ENCODE peak calls at places on chromosomes 12 and 14, in seven cellular contexts. R is AG10803, K is astrocyte of the spinal cord, L is heart right ventricle, H is fibroblast of lung, C is upper lobe of right lung, W is left ventricle myocardium inferior. F is an unnamed sample.
A peak's percentile ranks its signal among the peaks of the same experiment; 100 is the strongest.

GRCh38 chr12:67410667-67411067 is 141.5 kb downstream of the CAND1 start:
- DNase-seq in R (no peak), K (no peak), L (no peak), H (no peak), C (no peak), W (no peak), F (peak; percentile 32)

GRCh38 chr12:48820406-48820805 is 2.1 kb downstream of the CACNB3 start:
- DNase-seq in R (no peak), K (no peak), L (no peak), H (no peak), C (no peak), W (no peak), F (no peak)

GRCh38 chr14:21092147-21093011 is 6.1 kb downstream of the ZNF219 start:
- DNase-seq in R (peak; percentile 59), K (peak; percentile 67), L (peak; percentile 90), H (peak; percentile 70), C (peak; percentile 93), W (peak; percentile 84), F (peak; percentile 85)

GRCh38 chr12:3523058-3523457 is 32.1 kb downstream of the PRMT8 start:
- DNase-seq in R (no peak), K (no peak), L (no peak), H (peak; percentile 22), C (no peak), W (no peak), F (peak; percentile 6)

GRCh38 chr14:69858801-69859200 is 20.4 kb upstream of the SMOC1 start:
- DNase-seq in R (no peak), K (no peak), L (no peak), H (no peak), C (no peak), W (no peak), F (no peak)

GRCh38 chr14:56339855-56340701 is 221.9 kb downstream of the PELI2 start:
- DNase-seq in R (peak; percentile 96), K (peak; percentile 89), L (peak; percentile 73), H (peak; percentile 97), C (peak; percentile 81), W (peak; percentile 74), F (peak; percentile 96)

GRCh38 chr12:21881950-21882349 is 59.3 kb downstream of the ABCC9 start:
- DNase-seq in R (no peak), K (no peak), L (peak; percentile 20), H (no peak), C (no peak), W (peak; percentile 41), F (no peak)

GRCh38 chr12:12757121-12757520 is 28.3 kb upstream of the APOLD1 start:
- DNase-seq in R (no peak), K (no peak), L (no peak), H (no peak), C (no peak), W (no peak), F (no peak)

GRCh38 chr14:86038401-86038985 is 508.5 kb downstream of the FLRT2 start:
- DNase-seq in R (peak; percentile 39), K (peak; percentile 49), L (peak; percentile 9), H (peak; percentile 71), C (peak; percentile 65), W (no peak), F (peak; percentile 14)

GRCh38 chr14:95683793-95684192 is 2.4 kb upstream of the TCL1B start:
- DNase-seq in R (no peak), K (no peak), L (no peak), H (no peak), C (no peak), W (no peak), F (no peak)
- TF ChIP-seq CTCF in R (peak; percentile 48), K (no peak), L (no peak), H (peak; percentile 20), C (peak; percentile 58), W (peak; percentile 44), F (peak; percentile 42)

GRCh38 chr12:30796891-30797371 is 42.2 kb upstream of the CAPRIN2 start:
- DNase-seq in R (peak; percentile 33), K (peak; percentile 45), L (no peak), H (peak; percentile 30), C (no peak), W (no peak), F (peak; percentile 57)

GRCh38 chr12:30796508-30796780 is 41.7 kb upstream of the CAPRIN2 start:
- DNase-seq in R (peak; percentile 46), K (peak; percentile 81), L (peak; percentile 21), H (peak; percentile 71), C (no peak), W (no peak), F (peak; percentile 82)

GRCh38 chr12:30795410-30795659 is 40.6 kb upstream of the CAPRIN2 start:
- DNase-seq in R (no peak), K (peak; percentile 91), L (no peak), H (no peak), C (no peak), W (no peak), F (no peak)

GRCh38 chr12:30794591-30795409 is 40.0 kb upstream of the CAPRIN2 start:
- DNase-seq in R (peak; percentile 68), K (peak; percentile 97), L (no peak), H (peak; percentile 67), C (no peak), W (no peak), F (peak; percentile 73)

GRCh38 chr12:30795660-30796507 is 41.1 kb upstream of the CAPRIN2 start:
- DNase-seq in R (peak; percentile 75), K (peak; percentile 92), L (peak; percentile 51), H (peak; percentile 70), C (peak; percentile 77), W (peak; percentile 51), F (peak; percentile 92)
- H3K4me3 ChIP-seq in R (peak overlapping the region; percentile 79), K (peak overlapping the region; percentile 52), L (peak overlapping the region; percentile 59), H (peak overlapping the region; percentile 51), C (peak overlapping the region; percentile 57), W (peak overlapping the region; percentile 76), F (peak overlapping the region; percentile 68)

GRCh38 chr12:44002607-44003006 is 166.7 kb downstream of the TMEM117 start:
- DNase-seq in R (no peak), K (no peak), L (no peak), H (no peak), C (no peak), W (no peak), F (no peak)

GRCh38 chr12:44003721-44004120 is 167.8 kb downstream of the TMEM117 start:
- DNase-seq in R (no peak), K (no peak), L (no peak), H (no peak), C (no peak), W (no peak), F (no peak)

GRCh38 chr12:44000309-44000952 is 164.6 kb downstream of the TMEM117 start:
- DNase-seq in R (peak; percentile 55), K (peak; percentile 6), L (no peak), H (peak; percentile 39), C (no peak), W (no peak), F (peak; percentile 13)
- TF ChIP-seq CTCF in R (peak; percentile 70), K (peak; percentile 56), L (peak; percentile 41), H (peak; percentile 63), C (peak; percentile 51), W (peak; percentile 58), F (peak; percentile 80)

DNA sequence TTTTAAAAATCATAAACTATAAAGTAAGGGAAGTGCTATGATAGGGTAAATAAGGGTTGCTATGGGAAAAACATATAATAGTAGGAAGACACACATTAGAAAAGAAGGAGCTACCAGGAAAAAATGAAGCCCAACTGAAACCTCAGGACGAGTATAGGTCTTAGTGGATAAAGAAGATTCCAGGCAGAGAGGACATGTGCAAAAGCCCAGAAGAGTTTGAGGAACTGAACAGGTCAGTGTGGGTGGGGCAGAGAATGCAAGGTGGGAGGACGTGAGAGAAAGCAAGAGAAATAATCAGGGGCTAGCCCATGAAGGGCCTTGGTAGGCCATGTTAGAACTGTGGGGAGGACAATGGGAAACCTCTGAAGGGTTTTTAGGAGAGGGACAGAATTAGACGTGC is 109.5 kb downstream of the DENND5B start:
- DNase-seq in R (no peak), K (no peak), L (no peak), H (no peak), C (no peak), W (no peak), F (no peak)
- H3K4me3 ChIP-seq in R (no peak overlapping the region), K (no peak overlapping the region), L (no peak overlapping the region), H (no peak overlapping the region), C (no peak overlapping the region), W (no peak overlapping the region), F (no peak overlapping the region)

GRCh38 chr14:103209054-103209453 is 85.8 kb downstream of the TNFAIP2 start:
- DNase-seq in R (peak; percentile 23), K (no peak), L (no peak), H (no peak), C (no peak), W (no peak), F (no peak)
- TF ChIP-seq CTCF in R (peak; percentile 57), K (peak; percentile 4), L (no peak), H (peak; percentile 8), C (no peak), W (no peak), F (no peak)

GRCh38 chr12:131603106-131604033 is 107.5 kb upstream of the SFSWAP start:
- DNase-seq in R (no peak), K (no peak), L (no peak), H (no peak), C (no peak), W (no peak), F (no peak)
- H3K4me3 ChIP-seq in R (no peak overlapping the region), K (no peak overlapping the region), L (no peak overlapping the region), H (no peak overlapping the region), C (no peak overlapping the region), W (no peak overlapping the region), F (no peak overlapping the region)

F was measured in foreskin fibroblast.